ENCODE peak calls at places on chromosomes 3 and 15, in four cellular contexts. W, J, Q and G are unnamed samples.

GRCh38 chr3:190303887-190304286 is 18.4 kb downstream of the CLDN1 start:
- DNase-seq in Q (no peak), J (peak; percentile 70), W (no peak), G (no peak)

GRCh38 chr3:114071786-114072185 is 15.2 kb downstream of the QTRT2 start:
- DNase-seq in J (no peak), Q (no peak), W (no peak), G (no peak)

GRCh38 chr3:131328739-131329138 is 52.8 kb upstream of the NUDT16 start:
- DNase-seq in W (no peak), J (no peak), Q (no peak), G (no peak)

GRCh38 chr3:43581343-43581742 is 40.5 kb downstream of the ANO10 start:
- DNase-seq in J (peak; percentile 8), Q (no peak), W (no peak), G (no peak)

GRCh38 chr3:66241466-66241865 is 20.7 kb downstream of the SLC25A26 start:
- DNase-seq in W (no peak), J (no peak), Q (no peak), G (no peak)

GRCh38 chr3:184786271-184787010 is 25.5 kb upstream of the VPS8 start:
- DNase-seq in J (peak; percentile 68), W (no peak), Q (no peak), G (peak; percentile 45)

GRCh38 chr15:49900036-49900435 is 219.0 kb downstream of the ATP8B4 start:
- DNase-seq in W (no peak), J (no peak), Q (no peak), G (no peak)

GRCh38 chr3:55624238-55624637 is 137.1 kb upstream of the WNT5A start:
- DNase-seq in W (no peak), J (peak; percentile 97), Q (no peak), G (no peak)

GRCh38 chr3:70754314-70754713 is 441.9 kb upstream of the MDFIC2 start:
- DNase-seq in W (no peak), J (no peak), Q (no peak), G (no peak)

GRCh38 chr15:98547741-98548166 is 100.6 kb upstream of the IGF1R start:
- DNase-seq in W (peak; percentile 62), Q (no peak), J (no peak), G (no peak)

GRCh38 chr3:99700637-99701268 is 62.4 kb downstream of the COL8A1 start:
- DNase-seq in Q (no peak), W (no peak), J (peak; percentile 11), G (no peak)

GRCh38 chr15:96331141-96331941 is 841 bp downstream of the NR2F2 start:
- DNase-seq in W (no peak), J (no peak), Q (no peak), G (no peak)

GRCh38 chr3:172321035-172321434 is 127.2 kb downstream of the GHSR start:
- DNase-seq in W (peak; percentile 25), J (no peak), Q (no peak), G (no peak)

GRCh38 chr3:157122116-157122515 is 37.8 kb downstream of the CCNL1 start:
- DNase-seq in W (no peak), Q (no peak), J (peak; percentile 96), G (no peak)
- H3K4me1 ChIP-seq in W (no peaks in the 10 kb centered on the region), Q (no peaks in the 10 kb centered on the region), J (peaks cover 61% of the 10 kb centered on the region), G (peaks cover 8% of the 10 kb centered on the region)

GRCh38 chr3:118968111-118968510 is 66.5 kb downstream of the IGSF11 start:
- DNase-seq in J (no peak), Q (peak; percentile 48), W (peak; percentile 83), G (no peak)

GRCh38 chr3:118970819-118971218 is 63.8 kb downstream of the IGSF11 start:
- DNase-seq in Q (no peak), W (no peak), J (no peak), G (no peak)

GRCh38 chr3:118968640-118969039 is 66.0 kb downstream of the IGSF11 start:
- DNase-seq in Q (no peak), W (no peak), J (no peak), G (no peak)

GRCh38 chr3:118963711-118964110 is 70.9 kb downstream of the IGSF11 start:
- DNase-seq in W (no peak), J (no peak), Q (no peak), G (no peak)

GRCh38 chr3:118966700-118967099 is 67.9 kb downstream of the IGSF11 start:
- DNase-seq in W (no peak), Q (no peak), J (no peak), G (no peak)
- H3K4me1 ChIP-seq in W (peaks cover 20% of the 10 kb centered on the region), Q (no peaks in the 10 kb centered on the region), J (no peaks in the 10 kb centered on the region), G (no peaks in the 10 kb centered on the region)

DNA sequence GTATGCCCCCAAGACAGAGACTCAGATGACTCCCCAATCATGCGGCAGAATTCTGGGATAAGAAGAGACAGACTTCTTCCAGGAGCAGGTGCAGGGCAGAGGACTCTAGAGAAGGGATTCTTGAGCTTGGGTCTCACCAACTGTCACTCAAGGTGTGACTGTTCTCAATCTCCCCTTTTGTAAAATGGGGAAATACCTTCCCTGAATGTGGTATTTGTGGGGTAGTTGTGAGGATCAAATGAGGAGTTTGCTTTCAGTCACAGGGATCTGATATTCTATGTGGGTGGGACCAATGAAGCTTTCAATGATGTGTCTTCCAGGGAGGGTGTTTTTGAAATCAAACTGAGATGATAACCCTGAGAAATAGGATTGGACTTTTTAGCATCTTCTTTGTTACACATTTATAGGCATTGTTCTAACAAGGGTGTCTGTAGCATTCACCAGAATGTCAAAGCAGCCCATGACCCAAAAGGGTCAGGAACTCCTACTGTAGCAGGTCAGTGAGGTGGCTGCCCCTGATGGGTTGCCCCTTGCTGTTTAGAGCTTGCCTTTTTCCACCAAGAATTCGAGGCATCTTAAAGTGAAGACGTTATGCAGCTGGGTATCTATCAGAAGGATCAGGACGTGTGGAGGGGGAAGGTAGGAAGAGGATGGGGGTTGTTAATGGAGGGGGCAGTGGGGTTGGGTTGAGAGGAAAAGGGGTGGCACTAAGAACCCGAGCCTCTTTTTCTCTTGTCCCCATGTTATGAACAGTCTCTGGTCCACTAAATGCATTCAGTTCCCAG is 28.8 kb downstream of the UMPS start:
- DNase-seq in J (no peak), W (peak; percentile 10), Q (no peak), G (no peak)
- H3K4me1 ChIP-seq in J (no peaks in the 10 kb centered on the region), W (peaks cover 18% of the 10 kb centered on the region), Q (no peaks in the 10 kb centered on the region), G (no peaks in the 10 kb centered on the region)

GRCh38 chr15:40079456-40079855 is 29.2 kb downstream of the BMF start:
- DNase-seq in Q (no peak), W (no peak), J (no peak), G (no peak)

GRCh38 chr15:40080104-40080503 is 28.6 kb downstream of the BMF start:
- DNase-seq in W (no peak), J (no peak), Q (no peak), G (no peak)

GRCh38 chr15:40082195-40082868 is 26.3 kb downstream of the BMF start:
- DNase-seq in J (no peak), W (no peak), Q (no peak), G (no peak)

GRCh38 chr15:40081691-40082194 is 26.9 kb downstream of the BMF start:
- DNase-seq in Q (peak; percentile 71), J (peak; percentile 64), W (peak; percentile 83), G (no peak)

DNA sequence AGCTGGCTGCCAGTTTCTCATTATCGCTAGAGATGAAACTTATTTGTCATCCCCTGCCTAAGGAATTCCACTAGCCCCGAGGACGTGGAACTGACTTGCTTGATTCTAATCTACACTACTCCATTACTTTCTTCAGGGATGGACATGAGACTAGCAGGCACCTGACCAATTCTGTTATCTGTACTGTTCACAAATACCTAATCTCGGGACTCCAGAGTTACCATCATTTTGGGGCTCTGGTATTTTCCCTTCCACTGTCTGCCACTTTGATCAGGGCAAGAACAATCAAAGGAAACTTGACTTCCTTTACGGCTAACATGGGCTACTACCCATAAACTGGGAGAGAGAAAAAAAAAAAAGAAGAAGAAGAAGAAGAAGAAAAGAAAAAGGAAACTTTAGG is 27.8 kb downstream of the BMF start:
- DNase-seq in Q (no peak), J (no peak), W (no peak), G (no peak)
- H3K4me1 ChIP-seq in Q (peaks cover 16% of the 10 kb centered on the region), J (peaks cover 23% of the 10 kb centered on the region), W (peaks cover 30% of the 10 kb centered on the region), G (no peaks in the 10 kb centered on the region)

DNA sequence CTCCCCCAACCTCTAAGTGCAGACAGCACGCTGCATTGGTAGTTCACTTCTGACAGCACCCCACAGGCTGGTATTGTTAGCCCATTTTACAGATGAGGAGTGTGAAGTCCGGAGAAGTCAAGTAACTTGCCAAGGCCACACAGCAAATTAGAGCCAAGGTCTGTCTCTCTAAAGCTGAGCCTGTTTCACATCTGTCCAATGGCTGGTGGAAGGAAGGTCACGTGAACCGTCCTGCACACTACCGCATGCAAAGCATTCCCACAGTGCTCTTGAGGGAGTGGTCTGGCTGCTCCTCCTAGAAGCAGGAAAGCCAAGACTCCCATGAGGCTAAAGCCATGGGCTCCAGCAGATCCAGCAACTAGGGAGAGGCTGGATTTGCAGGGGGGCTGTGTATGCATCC is 50.0 kb downstream of the MGLL start:
- DNase-seq in J (no peak), W (no peak), Q (no peak), G (no peak)
- H3K4me1 ChIP-seq in J (peaks cover 30% of the 10 kb centered on the region), W (no peaks in the 10 kb centered on the region), Q (peaks cover 15% of the 10 kb centered on the region), G (no peaks in the 10 kb centered on the region)

GRCh38 chr15:101478701-101479341 is 10.7 kb downstream of the PCSK6 start:
- DNase-seq in W (no peak), Q (no peak), J (no peak), G (no peak)
- H3K4me1 ChIP-seq in W (no peaks in the 10 kb centered on the region), Q (peaks cover 13% of the 10 kb centered on the region), J (peaks cover 8% of the 10 kb centered on the region), G (no peaks in the 10 kb centered on the region)

GRCh38 chr3:26202169-26202568 is 412.3 kb downstream of the OXSM start:
- DNase-seq in W (peak; percentile 7), Q (no peak), J (no peak), G (no peak)

GRCh38 chr3:26193558-26193957 is 403.7 kb downstream of the OXSM start:
- DNase-seq in J (no peak), Q (no peak), W (no peak), G (no peak)

DNA sequence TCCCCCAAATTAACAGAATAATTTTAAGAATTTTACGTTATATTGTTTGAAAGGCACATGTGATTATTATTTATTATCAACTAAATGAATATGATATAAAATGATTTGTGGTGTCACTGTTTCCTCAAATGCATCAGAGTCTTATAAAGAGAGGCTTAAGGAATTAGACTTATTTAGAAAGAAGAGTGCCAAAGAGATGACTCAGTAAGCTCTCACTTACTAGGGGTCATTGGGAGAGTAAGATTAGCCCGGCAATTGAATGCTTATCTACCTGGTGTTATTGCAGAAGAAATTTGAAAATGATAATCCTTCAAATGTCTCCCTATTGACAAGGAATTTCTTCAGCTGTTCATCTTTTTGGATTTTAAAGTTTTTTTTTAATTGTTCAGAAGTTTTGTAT is 408.7 kb downstream of the OXSM start:
- DNase-seq in W (no peak), J (no peak), Q (no peak), G (no peak)
- H3K4me1 ChIP-seq in W (no peaks in the 10 kb centered on the region), J (no peaks in the 10 kb centered on the region), Q (no peaks in the 10 kb centered on the region), G (no peaks in the 10 kb centered on the region)

GRCh38 chr15:40952901-40953712 is at the start of gene CHAC1:
- DNase-seq in Q (peak; percentile 89), W (peak; percentile 99), J (peak; percentile 95), G (peak; percentile 97)

GRCh38 chr15:40955141-40955903 is 2.1 kb downstream of the CHAC1 start:
- DNase-seq in W (no peak), J (no peak), Q (no peak), G (no peak)

GRCh38 chr15:40952301-40952900 is 870 bp upstream of the CHAC1 start:
- DNase-seq in W (peak; percentile 88), J (no peak), Q (no peak), G (no peak)

GRCh38 chr15:40951764-40952163 is 1.5 kb upstream of the CHAC1 start:
- DNase-seq in W (no peak), Q (no peak), J (no peak), G (no peak)

DNA sequence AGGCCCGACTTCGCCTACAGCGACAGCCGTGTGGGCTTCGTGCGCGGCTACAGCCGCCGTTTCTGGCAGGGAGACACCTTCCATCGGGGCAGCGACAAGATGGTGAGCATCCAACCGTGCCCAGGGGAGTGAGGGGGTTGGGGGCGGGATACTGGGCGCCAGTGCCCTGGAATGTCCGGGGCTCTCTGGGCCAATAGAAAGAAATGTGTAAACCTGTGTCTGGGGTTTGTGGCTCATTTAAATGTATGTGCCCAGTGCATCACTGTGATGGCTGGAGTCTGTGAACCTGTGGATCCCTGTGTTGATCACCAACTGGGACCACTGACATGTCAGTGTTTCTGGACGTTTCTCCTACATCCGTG is 423 bp downstream of the CHAC1 start:
- DNase-seq in J (no peak), W (peak; percentile 44), Q (no peak), G (no peak)
- H3K4me1 ChIP-seq in J (peaks cover 16% of the 10 kb centered on the region), W (peaks cover 28% of the 10 kb centered on the region), Q (peaks cover 8% of the 10 kb centered on the region), G (peaks cover 15% of the 10 kb centered on the region)